ENCODE peak calls at places on chromosomes 7 and 10, in eight cellular contexts. One of them, this sample, is unnamed. For H3K36me3, the result is how much of the 10 kb centered on the place peaks cover.

GRCh38 chr7:141715794-141716689 is 7.9 kb downstream of the WEE2 start:
- DNase-seq in GM12878: no peak
- DNase-seq in right lobe of liver: no peak
- DNase-seq in heart left ventricle: no peak
- DNase-seq in ovary: no peak
- DNase-seq in HCT116: no peak
- DNase-seq in tibial nerve: no peak
- DNase-seq in breast epithelium: no peak
- DNase-seq in this sample: no peak

GRCh38 chr10:110918633-110919348 is at the start of gene BBIP1:
- DNase-seq in GM12878: peak
- DNase-seq in right lobe of liver: no peak
- DNase-seq in heart left ventricle: peak
- DNase-seq in ovary: peak
- DNase-seq in HCT116: peak
- DNase-seq in tibial nerve: peak
- DNase-seq in breast epithelium: peak
- DNase-seq in this sample: no peak

GRCh38 chr7:128911441-128912031 is 1.0 kb upstream of the KCP start:
- DNase-seq in GM12878: no peak
- DNase-seq in right lobe of liver: no peak
- DNase-seq in heart left ventricle: no peak
- DNase-seq in ovary: no peak
- DNase-seq in HCT116: no peak
- DNase-seq in tibial nerve: no peak
- DNase-seq in breast epithelium: peak
- DNase-seq in this sample: no peak

GRCh38 chr7:103989785-103990775 is 622 bp upstream of the RELN start:
- DNase-seq in GM12878: no peak
- DNase-seq in right lobe of liver: peak
- DNase-seq in heart left ventricle: no peak
- DNase-seq in ovary: no peak
- DNase-seq in HCT116: no peak
- DNase-seq in tibial nerve: no peak
- DNase-seq in breast epithelium: no peak
- DNase-seq in this sample: no peak

GRCh38 chr7:144439717-144440116 is 36.2 kb upstream of the NOBOX start:
- DNase-seq in GM12878: no peak
- DNase-seq in right lobe of liver: no peak
- DNase-seq in heart left ventricle: no peak
- DNase-seq in ovary: no peak
- DNase-seq in HCT116: no peak
- DNase-seq in tibial nerve: no peak
- DNase-seq in breast epithelium: no peak
- DNase-seq in this sample: no peak

GRCh38 chr7:130393799-130394411 is 13.6 kb downstream of the CPA1 start:
- DNase-seq in GM12878: no peak
- DNase-seq in right lobe of liver: no peak
- DNase-seq in heart left ventricle: no peak
- DNase-seq in ovary: no peak
- DNase-seq in HCT116: no peak
- DNase-seq in tibial nerve: no peak
- DNase-seq in breast epithelium: no peak
- DNase-seq in this sample: no peak

GRCh38 chr10:78513330-78513729 is 479.7 kb downstream of the RPS24 start:
- DNase-seq in GM12878: no peak
- DNase-seq in right lobe of liver: no peak
- DNase-seq in heart left ventricle: no peak
- DNase-seq in ovary: no peak
- DNase-seq in HCT116: no peak
- DNase-seq in tibial nerve: no peak
- DNase-seq in breast epithelium: no peak
- DNase-seq in this sample: no peak

GRCh38 chr10:118732253-118733194 is 22.2 kb downstream of the CACUL1 start:
- DNase-seq in GM12878: no peak
- DNase-seq in right lobe of liver: no peak
- DNase-seq in heart left ventricle: no peak
- DNase-seq in ovary: no peak
- DNase-seq in HCT116: no peak
- DNase-seq in tibial nerve: no peak
- DNase-seq in breast epithelium: no peak
- DNase-seq in this sample: no peak

GRCh38 chr7:151626422-151627115 is 106.9 kb upstream of the RHEB start:
- DNase-seq in GM12878: no peak
- DNase-seq in right lobe of liver: peak
- DNase-seq in heart left ventricle: no peak
- DNase-seq in ovary: no peak
- DNase-seq in HCT116: no peak
- DNase-seq in tibial nerve: no peak
- DNase-seq in breast epithelium: no peak
- DNase-seq in this sample: no peak

GRCh38 chr10:46293832-46294640 is 7.2 kb downstream of the ANTXRL start:
- DNase-seq in GM12878: no peak
- DNase-seq in right lobe of liver: peak
- DNase-seq in heart left ventricle: no peak
- DNase-seq in ovary: no peak
- DNase-seq in HCT116: no peak
- DNase-seq in tibial nerve: no peak
- DNase-seq in breast epithelium: peak
- DNase-seq in this sample: peak

GRCh38 chr10:128263891-128264688 is 137.9 kb upstream of the MKI67 start:
- DNase-seq in GM12878: no peak
- DNase-seq in right lobe of liver: peak
- DNase-seq in heart left ventricle: peak
- DNase-seq in ovary: peak
- DNase-seq in HCT116: peak
- DNase-seq in tibial nerve: peak
- DNase-seq in breast epithelium: peak
- DNase-seq in this sample: peak

GRCh38 chr10:102310356-102311024 is 65.2 kb downstream of the GBF1 start:
- DNase-seq in GM12878: no peak
- DNase-seq in right lobe of liver: no peak
- DNase-seq in heart left ventricle: no peak
- DNase-seq in ovary: no peak
- DNase-seq in HCT116: peak
- DNase-seq in tibial nerve: no peak
- DNase-seq in breast epithelium: no peak
- DNase-seq in this sample: no peak

GRCh38 chr10:131477457-131478205 is 166.1 kb upstream of the TCERG1L start:
- DNase-seq in GM12878: no peak
- DNase-seq in right lobe of liver: no peak
- DNase-seq in heart left ventricle: no peak
- DNase-seq in ovary: no peak
- DNase-seq in HCT116: no peak
- DNase-seq in tibial nerve: no peak
- DNase-seq in breast epithelium: no peak
- DNase-seq in this sample: no peak

GRCh38 chr10:71784679-71785272 is 11.5 kb upstream of the VSIR start:
- DNase-seq in GM12878: no peak
- DNase-seq in right lobe of liver: no peak
- DNase-seq in heart left ventricle: peak
- DNase-seq in ovary: no peak
- DNase-seq in HCT116: no peak
- DNase-seq in tibial nerve: no peak
- DNase-seq in breast epithelium: no peak
- DNase-seq in this sample: no peak

DNA sequence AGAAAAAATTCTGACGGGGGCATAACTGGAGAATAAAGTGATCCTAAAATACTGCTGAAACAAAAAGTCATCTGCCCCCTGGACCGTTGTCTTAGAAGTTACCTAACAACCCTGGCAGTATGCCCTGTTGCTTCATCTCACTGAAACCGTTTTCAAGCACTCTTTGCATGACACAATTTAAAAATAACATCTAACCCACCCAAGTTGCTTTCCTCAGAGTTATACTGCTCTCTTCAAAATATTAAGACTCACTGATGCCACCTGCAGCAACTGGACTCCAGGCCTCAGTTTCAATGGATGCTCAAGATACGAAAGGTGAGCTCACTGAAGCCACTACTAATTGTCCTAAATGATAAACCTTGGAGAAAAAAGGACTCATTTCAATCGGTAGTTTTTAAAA is 57.4 kb downstream of the CDK6 start:
- DNase-seq in GM12878: peak
- DNase-seq in right lobe of liver: no peak
- DNase-seq in heart left ventricle: no peak
- DNase-seq in ovary: no peak
- DNase-seq in HCT116: no peak
- DNase-seq in tibial nerve: peak
- DNase-seq in breast epithelium: no peak
- DNase-seq in this sample: peak
- TF ChIP-seq CTCF in GM12878: no peak
- TF ChIP-seq CTCF in right lobe of liver: no peak
- TF ChIP-seq CTCF in heart left ventricle: no peak
- TF ChIP-seq CTCF in ovary: no peak
- TF ChIP-seq CTCF in HCT116: no peak
- TF ChIP-seq CTCF in tibial nerve: no peak
- TF ChIP-seq CTCF in breast epithelium: no peak
- TF ChIP-seq CTCF in this sample: no peak

DNA sequence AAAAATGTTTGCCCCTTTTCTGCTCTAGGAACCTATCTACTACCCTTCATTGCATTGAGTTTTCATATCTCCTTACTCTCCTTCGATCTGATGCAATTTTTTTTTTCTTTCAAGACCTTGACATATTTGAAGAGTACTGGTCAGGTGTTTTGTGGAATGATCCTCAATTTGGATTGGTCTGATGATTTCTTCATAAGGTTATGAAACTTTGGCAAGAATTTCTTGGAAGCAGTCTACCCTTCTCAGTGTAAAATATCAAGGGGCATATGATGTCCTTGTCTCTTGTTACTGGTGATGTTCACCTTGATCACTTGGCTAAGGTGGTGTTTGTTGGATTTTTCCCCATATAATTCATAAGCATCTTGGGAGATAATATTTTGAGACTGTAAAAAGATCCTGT is 64.7 kb downstream of the CPED1 start:
- DNase-seq in GM12878: no peak
- DNase-seq in right lobe of liver: no peak
- DNase-seq in heart left ventricle: no peak
- DNase-seq in ovary: no peak
- DNase-seq in HCT116: no peak
- DNase-seq in tibial nerve: no peak
- DNase-seq in breast epithelium: no peak
- DNase-seq in this sample: no peak
- H3K36me3 ChIP-seq in GM12878: under half
- H3K36me3 ChIP-seq in right lobe of liver: under half
- H3K36me3 ChIP-seq in heart left ventricle: under half
- H3K36me3 ChIP-seq in ovary: under half
- H3K36me3 ChIP-seq in HCT116: under half
- H3K36me3 ChIP-seq in tibial nerve: under half
- H3K36me3 ChIP-seq in breast epithelium: under half
- H3K36me3 ChIP-seq in this sample: under half

DNA sequence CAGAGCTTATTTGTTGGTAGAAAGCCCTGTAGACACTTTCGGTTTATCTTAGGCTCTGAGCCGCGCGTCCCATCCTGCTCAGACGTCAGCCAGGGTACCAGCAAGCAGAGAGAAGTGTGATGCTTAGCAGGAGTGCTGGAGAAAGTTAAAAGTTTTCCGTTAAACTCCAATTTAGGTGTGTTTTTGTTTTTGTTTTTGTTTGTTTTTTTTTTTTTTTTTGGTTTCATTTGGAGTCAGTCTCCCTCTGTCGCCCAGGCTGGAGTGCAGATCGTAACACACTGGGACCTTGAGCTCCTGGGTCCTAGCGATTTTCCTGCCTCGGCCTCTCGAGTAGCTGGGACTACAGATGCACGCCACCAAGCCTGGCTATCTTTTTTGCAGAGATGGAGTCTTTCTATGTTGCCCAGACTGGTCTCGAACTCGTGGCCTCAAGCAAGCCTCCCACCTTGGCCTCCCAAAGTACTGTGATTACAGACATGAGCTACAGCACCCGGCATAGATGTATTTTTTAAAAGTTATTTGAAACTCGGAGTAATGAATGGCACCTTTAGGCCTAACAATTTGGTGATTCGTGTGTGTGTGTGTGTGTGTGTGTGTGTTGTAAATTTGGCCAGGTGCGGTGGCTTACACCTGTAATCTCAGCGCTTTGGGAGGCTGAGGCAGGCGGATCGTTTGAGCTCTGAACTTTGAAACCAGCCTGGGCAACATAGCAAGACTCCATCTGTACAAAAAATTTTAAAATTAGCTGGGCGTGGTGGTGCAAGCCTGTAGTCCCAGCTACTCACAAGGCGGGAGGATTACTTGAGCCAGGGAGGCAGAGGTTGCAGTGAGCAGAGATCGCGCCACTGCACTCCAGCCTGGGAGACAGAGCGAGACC is 1.3 kb upstream of the HIP1 start:
- DNase-seq in GM12878: peak
- DNase-seq in right lobe of liver: no peak
- DNase-seq in heart left ventricle: no peak
- DNase-seq in ovary: no peak
- DNase-seq in HCT116: no peak
- DNase-seq in tibial nerve: no peak
- DNase-seq in breast epithelium: no peak
- DNase-seq in this sample: no peak
- TF ChIP-seq POLR2A in GM12878: no peak
- TF ChIP-seq POLR2A in right lobe of liver: no peak
- TF ChIP-seq POLR2A in heart left ventricle: no peak
- TF ChIP-seq POLR2A in ovary: no peak
- TF ChIP-seq POLR2A in HCT116: no peak
- TF ChIP-seq POLR2A in tibial nerve: no peak
- TF ChIP-seq POLR2A in breast epithelium: no peak
- TF ChIP-seq POLR2A in this sample: no peak

GRCh38 chr7:45689011-45689796 is 115.0 kb downstream of the ADCY1 start:
- DNase-seq in GM12878: no peak
- DNase-seq in right lobe of liver: peak
- DNase-seq in heart left ventricle: no peak
- DNase-seq in ovary: no peak
- DNase-seq in HCT116: no peak
- DNase-seq in tibial nerve: peak
- DNase-seq in breast epithelium: peak
- DNase-seq in this sample: no peak

GRCh38 chr7:45692031-45692430 is 117.9 kb downstream of the ADCY1 start:
- DNase-seq in GM12878: no peak
- DNase-seq in right lobe of liver: peak
- DNase-seq in heart left ventricle: no peak
- DNase-seq in ovary: no peak
- DNase-seq in HCT116: no peak
- DNase-seq in tibial nerve: peak
- DNase-seq in breast epithelium: no peak
- DNase-seq in this sample: no peak

GRCh38 chr7:45689797-45690761 is 115.9 kb downstream of the ADCY1 start:
- DNase-seq in GM12878: no peak
- DNase-seq in right lobe of liver: peak
- DNase-seq in heart left ventricle: no peak
- DNase-seq in ovary: no peak
- DNase-seq in HCT116: no peak
- DNase-seq in tibial nerve: peak
- DNase-seq in breast epithelium: peak
- DNase-seq in this sample: no peak

GRCh38 chr7:45691155-45691656 is 117.0 kb downstream of the ADCY1 start:
- DNase-seq in GM12878: no peak
- DNase-seq in right lobe of liver: peak
- DNase-seq in heart left ventricle: no peak
- DNase-seq in ovary: no peak
- DNase-seq in HCT116: no peak
- DNase-seq in tibial nerve: no peak
- DNase-seq in breast epithelium: no peak
- DNase-seq in this sample: no peak

DNA sequence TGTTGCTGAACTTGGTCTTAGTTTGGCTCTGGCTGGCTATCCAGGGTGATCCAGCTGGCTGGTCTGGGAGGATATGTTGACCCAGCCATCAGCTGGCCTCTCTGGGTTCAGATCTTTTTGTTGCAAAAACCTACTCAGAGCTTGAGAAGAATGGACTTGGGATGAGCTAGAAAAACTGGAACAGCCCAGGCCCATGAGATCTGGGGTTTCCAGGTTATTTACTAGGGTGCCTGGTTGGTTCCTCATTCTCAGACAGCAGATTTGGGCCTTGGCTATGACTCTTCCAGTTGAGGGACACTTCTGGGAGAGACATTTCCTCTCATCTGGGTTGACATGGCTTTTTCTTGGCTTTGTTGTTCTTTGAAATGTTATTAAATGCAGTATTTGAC is 116.6 kb downstream of the ADCY1 start:
- DNase-seq in GM12878: no peak
- DNase-seq in right lobe of liver: no peak
- DNase-seq in heart left ventricle: no peak
- DNase-seq in ovary: no peak
- DNase-seq in HCT116: no peak
- DNase-seq in tibial nerve: peak
- DNase-seq in breast epithelium: no peak
- DNase-seq in this sample: no peak
- TF ChIP-seq CTCF in GM12878: no peak
- TF ChIP-seq CTCF in right lobe of liver: no peak
- TF ChIP-seq CTCF in heart left ventricle: no peak
- TF ChIP-seq CTCF in ovary: no peak
- TF ChIP-seq CTCF in HCT116: no peak
- TF ChIP-seq CTCF in tibial nerve: no peak
- TF ChIP-seq CTCF in breast epithelium: no peak
- TF ChIP-seq CTCF in this sample: no peak

This sample was measured in uterus.